ENCODE peak calls at places on chromosomes 13 and 19, in ten cellular contexts. F is GM06990, A is pancreas, M is left lung, T is cardiac muscle cell, K is MM.1S, I is neural progenitor cell, H is lung, V is keratinocyte, D is PC-3. J is an unnamed sample. For H3K27me3, the result is how much of the 10 kb centered on the place peaks cover.

GRCh38 chr19:7888145-7888825 is at the start of gene LRRC8E:
- DNase-seq in F (no peak), A (peak), M (peak), T (peak), K (no peak), I (peak), H (peak), V (no peak), D (peak), J (no peak)

GRCh38 chr13:101242720-101243119 is 173.6 kb downstream of the NALCN start:
- DNase-seq in F (no peak), A (no peak), M (no peak), T (no peak), K (no peak), I (no peak), H (no peak), V (no peak), D (no peak), J (no peak)

GRCh38 chr19:45975296-45975695 is 1.6 kb upstream of the NOVA2 start:
- DNase-seq in F (no peak), A (no peak), M (peak), T (no peak), K (no peak), I (peak), H (no peak), V (no peak), D (no peak), J (no peak)

GRCh38 chr19:482186-483041 is 13.9 kb upstream of the MADCAM1 start:
- DNase-seq in F (no peak), A (no peak), M (peak), T (no peak), K (no peak), I (peak), H (no peak), V (no peak), D (no peak), J (no peak)

GRCh38 chr13:110683203-110683883 is 22.6 kb downstream of the CARS2 start:
- DNase-seq in F (no peak), A (no peak), M (no peak), T (peak), K (no peak), I (no peak), H (no peak), V (no peak), D (peak), J (no peak)

GRCh38 chr19:44892932-44893331 is 1.9 kb downstream of the TOMM40 start:
- DNase-seq in F (no peak), A (no peak), M (no peak), T (no peak), K (no peak), I (no peak), H (no peak), V (no peak), D (no peak), J (no peak)

GRCh38 chr19:4374451-4375163 is 25.7 kb downstream of the SH3GL1 start:
- DNase-seq in F (no peak), A (no peak), M (peak), T (peak), K (no peak), I (no peak), H (peak), V (no peak), D (peak), J (peak)

GRCh38 chr19:33292595-33293254 is 9.6 kb downstream of the CEBPA start:
- DNase-seq in F (no peak), A (peak), M (peak), T (peak), K (no peak), I (no peak), H (peak), V (no peak), D (peak), J (no peak)

GRCh38 chr19:43798546-43799409 is 3.5 kb downstream of the LYPD5 start:
- DNase-seq in F (peak), A (peak), M (peak), T (peak), K (no peak), I (peak), H (peak), V (peak), D (peak), J (no peak)

GRCh38 chr13:98228661-98229349 is 51.7 kb upstream of the RNF113B start:
- DNase-seq in F (no peak), A (no peak), M (no peak), T (no peak), K (no peak), I (no peak), H (no peak), V (no peak), D (peak), J (no peak)

GRCh38 chr13:46184277-46184699 is 2.3 kb upstream of the LCP1 start:
- DNase-seq in F (peak), A (no peak), M (peak), T (peak), K (peak), I (peak), H (no peak), V (no peak), D (peak), J (no peak)

GRCh38 chr13:90238433-90238832 is 1109.1 kb upstream of the MIR17HG start:
- DNase-seq in F (no peak), A (no peak), M (no peak), T (peak), K (no peak), I (peak), H (no peak), V (no peak), D (peak), J (no peak)

GRCh38 chr13:100349594-100349993 is 239.0 kb downstream of the GGACT start:
- DNase-seq in F (no peak), A (no peak), M (no peak), T (no peak), K (no peak), I (no peak), H (no peak), V (no peak), D (no peak), J (no peak)

GRCh38 chr13:36750946-36751345 is 68.1 kb upstream of the RFXAP start:
- DNase-seq in F (no peak), A (no peak), M (no peak), T (no peak), K (no peak), I (no peak), H (no peak), V (no peak), D (no peak), J (no peak)

GRCh38 chr13:105272660-105273631 is 1262.5 kb downstream of the EFNB2 start:
- DNase-seq in F (no peak), A (no peak), M (peak), T (no peak), K (no peak), I (peak), H (no peak), V (no peak), D (no peak), J (no peak)

GRCh38 chr13:87005511-87005910 is 665.7 kb upstream of the SLITRK5 start:
- DNase-seq in F (no peak), A (no peak), M (no peak), T (no peak), K (no peak), I (no peak), H (no peak), V (no peak), D (no peak), J (no peak)

GRCh38 chr19:41411682-41412265 is 14.2 kb downstream of the BCKDHA start:
- DNase-seq in F (no peak), A (no peak), M (no peak), T (no peak), K (no peak), I (no peak), H (no peak), V (no peak), D (no peak), J (no peak)

DNA sequence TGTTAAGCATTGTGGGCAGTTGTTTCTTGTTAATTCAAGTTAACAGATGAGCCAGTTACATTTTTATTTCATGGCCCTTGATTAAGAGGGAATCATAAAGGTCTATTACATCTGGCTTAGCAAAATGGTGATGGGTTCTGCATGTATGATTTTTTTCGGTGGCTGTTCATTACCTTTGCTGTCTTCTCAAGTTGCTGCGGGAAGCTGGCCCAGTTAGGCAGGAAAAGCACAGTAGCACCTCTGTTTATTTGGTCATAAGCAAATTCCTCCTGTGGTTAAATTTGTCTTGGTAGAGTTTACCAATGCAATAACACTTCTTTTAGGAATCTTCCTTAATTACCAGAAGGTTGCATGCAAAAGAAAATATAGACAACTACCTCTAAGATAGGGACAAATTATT is 104.5 kb downstream of the FRY start:
- DNase-seq in F (no peak), A (no peak), M (no peak), T (no peak), K (no peak), I (no peak), H (no peak), V (no peak), D (no peak), J (no peak)
- H3K27me3 ChIP-seq in F (under half), A (under half), M (under half), T (under half), K (under half), I (under half), H (under half), V (under half), D (under half), J (under half)

DNA sequence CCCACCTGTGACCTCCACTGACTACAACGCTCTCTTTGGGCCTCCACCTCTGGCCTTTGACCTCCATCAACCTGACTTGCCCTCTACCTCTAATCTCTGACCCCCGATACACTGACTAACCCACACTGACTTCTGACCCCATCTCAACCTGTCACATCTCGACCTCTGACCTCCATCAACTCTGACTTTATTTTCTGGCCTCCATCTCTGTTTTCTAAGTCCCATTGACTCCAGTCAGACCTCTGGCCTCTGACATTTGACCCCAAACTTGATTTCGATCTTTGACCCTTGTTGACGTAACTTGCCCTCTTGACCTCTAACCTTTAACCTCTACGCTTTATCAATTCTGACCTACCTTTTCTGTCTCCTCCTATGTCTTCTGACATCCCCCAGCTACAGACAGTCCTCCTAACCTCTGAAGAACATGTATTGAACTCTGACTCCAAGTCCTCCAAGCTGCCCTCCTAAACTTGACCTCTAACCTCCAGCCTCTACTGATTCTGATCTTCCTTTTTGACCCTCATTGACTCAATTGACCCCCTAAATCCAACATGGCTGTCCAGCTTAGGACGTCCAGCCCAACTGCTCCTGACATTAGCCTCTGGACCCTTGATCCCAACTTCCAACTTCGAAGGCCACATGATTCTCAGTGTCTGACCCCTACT is 815 bp downstream of the ACP4 start:
- DNase-seq in F (no peak), A (no peak), M (no peak), T (no peak), K (no peak), I (no peak), H (no peak), V (no peak), D (peak), J (no peak)
- H3K4me3 ChIP-seq in F (no peak), A (no peak), M (no peak), T (no peak), K (no peak), I (no peak), H (no peak), V (no peak), D (no peak), J (no peak)

DNA sequence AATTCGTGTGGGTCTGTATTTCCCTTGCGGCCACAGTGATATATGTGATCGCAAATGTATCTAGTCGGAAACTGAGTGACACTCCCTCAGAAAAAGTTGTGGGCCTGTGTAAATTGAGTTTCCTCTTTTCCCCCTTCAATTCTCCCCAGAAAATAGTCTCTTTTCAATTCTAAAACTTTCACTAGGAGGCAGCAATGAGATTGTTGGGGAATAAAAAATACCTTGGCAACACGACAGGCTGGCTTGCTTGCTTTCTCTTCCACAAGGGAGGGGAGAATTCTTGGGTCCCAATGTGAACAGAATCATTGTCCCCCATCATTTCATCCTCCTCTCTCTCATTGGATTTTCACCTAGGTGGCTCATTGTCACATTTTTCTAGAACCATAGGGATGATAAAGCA is 3.7 kb upstream of the SOX21 start:
- DNase-seq in F (no peak), A (no peak), M (no peak), T (peak), K (no peak), I (peak), H (no peak), V (no peak), D (peak), J (no peak)
- TF ChIP-seq CTCF in F (no peak), A (no peak), M (no peak), T (peak), K (no peak), I (peak), H (no peak), V (peak), D (peak), J (no peak)

GRCh38 chr19:48750771-48751504 is 1.5 kb downstream of the FUT1 start:
- DNase-seq in F (no peak), A (peak), M (no peak), T (no peak), K (no peak), I (no peak), H (no peak), V (no peak), D (no peak), J (no peak)
- H3K27me3 ChIP-seq in F (under half), A (under half), M (under half), T (under half), K (half or more), I (under half), H (under half), V (under half), D (under half), J (under half)

DNA sequence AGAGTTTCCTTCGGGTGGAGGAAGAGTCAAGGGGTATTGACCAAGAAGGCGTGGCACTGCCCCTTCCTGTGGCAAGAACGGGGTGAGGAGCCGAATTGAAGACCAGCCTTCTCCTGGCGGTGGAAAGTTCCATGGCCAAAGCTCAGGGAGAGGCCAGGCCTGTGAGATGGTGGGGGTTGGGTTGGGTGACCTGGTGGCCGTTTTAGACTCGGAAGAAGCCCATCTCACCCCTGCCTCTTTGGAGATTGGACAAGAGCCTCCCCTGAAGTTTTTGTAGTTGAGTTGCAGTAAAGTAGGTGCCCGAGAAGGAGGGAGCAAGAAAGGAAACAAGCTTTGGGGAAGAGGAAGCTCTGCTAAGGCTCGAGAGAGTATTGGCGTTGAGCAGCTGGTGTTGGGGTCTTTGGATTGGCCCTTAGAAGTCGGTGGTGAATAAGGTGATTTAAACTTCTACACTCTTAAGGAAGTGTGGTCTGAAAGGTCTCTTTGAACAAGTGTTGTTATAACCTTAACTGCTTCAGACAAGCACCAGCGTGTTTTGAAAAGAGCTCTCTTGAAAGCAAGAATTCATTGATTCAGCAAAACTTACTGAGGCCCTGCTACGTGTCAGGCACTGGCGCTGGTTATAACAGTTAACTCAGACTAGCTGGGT is 964 bp downstream of the SPINT2 start:
- DNase-seq in F (no peak), A (peak), M (no peak), T (no peak), K (no peak), I (no peak), H (peak), V (no peak), D (peak), J (no peak)
- H3K4me3 ChIP-seq in F (peak), A (peak), M (peak), T (peak), K (peak), I (peak), H (peak), V (peak), D (peak), J (peak)

DNA sequence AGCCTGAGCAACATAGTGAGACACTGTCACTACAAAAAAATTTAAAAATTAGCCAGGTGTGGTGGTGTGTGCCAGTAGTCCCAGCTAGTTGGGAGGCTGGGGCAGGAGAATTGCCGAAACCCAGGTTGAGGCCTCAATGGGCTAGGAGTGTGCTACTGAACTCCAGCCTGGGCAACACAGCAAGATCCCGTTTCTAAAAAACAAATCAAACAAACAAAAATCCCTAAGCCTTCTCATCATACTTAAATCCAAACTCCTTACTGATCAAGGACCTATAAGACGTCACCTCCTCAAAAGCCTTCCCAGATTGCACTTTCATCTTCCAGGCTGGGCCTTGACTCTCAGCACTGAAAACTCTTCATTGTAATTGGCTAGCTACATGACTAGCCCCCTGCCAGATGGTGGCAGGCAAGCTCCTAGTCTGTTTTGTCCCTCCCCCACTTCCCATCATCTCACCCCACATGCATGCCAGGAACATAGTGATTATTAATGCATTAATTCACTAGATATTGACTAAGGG is 17.5 kb upstream of the NANOS3 start:
- DNase-seq in F (no peak), A (no peak), M (no peak), T (no peak), K (no peak), I (no peak), H (no peak), V (no peak), D (peak), J (no peak)
- TF ChIP-seq CTCF in F (no peak), A (no peak), M (no peak), T (no peak), K (no peak), I (no peak), H (no peak), V (no peak), D (peak), J (no peak)

J was measured in kidney epithelial cell.